ENCODE peak calls at places on chromosomes 4 and X, in nine cellular contexts. H is foreskin fibroblast, V is gastrocnemius medialis, F is PC-3, C is fibroblast of pulmonary artery, G is suprapubic skin, B is cardiac fibroblast, I is dorsolateral prefrontal cortex, Y is pancreas. W is an unnamed sample.

GRCh38 chr4:22625301-22625700 is 67.4 kb upstream of the GBA3 start:
- DNase-seq in H (peak; percentile 7), V (no peak), F (peak; percentile 5), C (no peak), G (no peak), B (no peak), I (no peak), Y (no peak), W (no peak)

GRCh38 chrX:120759685-120760084 is 116.0 kb downstream of the CT47B1 start:
- DNase-seq in H (no peak), V (no peak), F (no peak), C (no peak), G (no peak), B (no peak), I (no peak), Y (no peak), W (no peak)

GRCh38 chr4:153408932-153409331 is 57.2 kb upstream of the TMEM131L start:
- DNase-seq in H (no peak), V (no peak), F (peak; percentile 30), C (no peak), G (no peak), B (no peak), I (no peak), Y (no peak), W (no peak)

GRCh38 chr4:7422098-7422897 is 12.4 kb downstream of the PSAPL1 start:
- DNase-seq in H (no peak), V (no peak), F (no peak), C (no peak), G (peak; percentile 75), B (no peak), I (peak; percentile 22), Y (peak; percentile 47), W (no peak)

GRCh38 chr4:10030946-10031662 is 9.8 kb upstream of the SLC2A9 start:
- DNase-seq in H (no peak), V (no peak), F (no peak), C (no peak), G (no peak), B (no peak), I (no peak), Y (no peak), W (no peak)

GRCh38 chr4:155703486-155704227 is 37.0 kb downstream of the GUCY1A1 start:
- DNase-seq in H (peak; percentile 52), V (no peak), F (peak; percentile 48), C (no peak), G (no peak), B (no peak), I (no peak), Y (no peak), W (peak; percentile 61)

GRCh38 chr4:128811571-128812359 is 2.3 kb downstream of the JADE1 start:
- DNase-seq in H (peak; percentile 96), V (peak; percentile 92), F (peak; percentile 82), C (peak; percentile 90), G (peak; percentile 95), B (peak; percentile 94), I (peak; percentile 79), Y (peak; percentile 90), W (peak; percentile 97)

GRCh38 chr4:124890522-124890921 is 178.0 kb upstream of the ANKRD50 start:
- DNase-seq in H (peak; percentile 33), V (no peak), F (peak; percentile 73), C (peak; percentile 43), G (no peak), B (peak; percentile 28), I (no peak), Y (no peak), W (no peak)

GRCh38 chr4:155832664-155833063 is 33.4 kb downstream of the ASIC5 start:
- DNase-seq in H (no peak), V (no peak), F (no peak), C (no peak), G (no peak), B (no peak), I (no peak), Y (no peak), W (no peak)

GRCh38 chr4:127012549-127012948 is 620.2 kb upstream of the INTU start:
- DNase-seq in H (peak; percentile 68), V (no peak), F (peak; percentile 45), C (peak; percentile 9), G (no peak), B (peak; percentile 3), I (no peak), Y (no peak), W (no peak)

GRCh38 chrX:102067966-102068723 is 57.3 kb upstream of the TCEAL2 start:
- DNase-seq in H (peak; percentile 18), V (no peak), F (peak; percentile 48), C (peak; percentile 22), G (no peak), B (peak; percentile 13), I (no peak), Y (no peak), W (peak; percentile 20)

GRCh38 chr4:121375262-121375661 is 5.6 kb downstream of the QRFPR start:
- DNase-seq in H (peak; percentile 61), V (no peak), F (peak; percentile 31), C (peak; percentile 76), G (no peak), B (peak; percentile 50), I (no peak), Y (no peak), W (no peak)

GRCh38 chrX:131626681-131627296 is 82.9 kb downstream of the OR13H1 start:
- DNase-seq in H (peak; percentile 23), V (no peak), F (peak; percentile 32), C (peak; percentile 10), G (no peak), B (peak; percentile 0), I (no peak), Y (no peak), W (no peak)

GRCh38 chr4:108045687-108046024 is 56.0 kb downstream of the HADH start:
- DNase-seq in H (peak; percentile 78), V (no peak), F (peak; percentile 51), C (peak; percentile 19), G (no peak), B (peak; percentile 37), I (no peak), Y (no peak), W (no peak)

GRCh38 chrX:135625995-135626394 is 87.4 kb upstream of the CT45A1 start:
- DNase-seq in H (peak; percentile 0), V (no peak), F (peak; percentile 39), C (peak; percentile 1), G (no peak), B (peak; percentile 24), I (no peak), Y (no peak), W (peak; percentile 2)

GRCh38 chrX:42384956-42385355 is 393.0 kb downstream of the PPP1R2C start:
- DNase-seq in H (no peak), V (no peak), F (peak; percentile 34), C (no peak), G (no peak), B (no peak), I (no peak), Y (no peak), W (no peak)

GRCh38 chrX:30504309-30504708 is 73.3 kb downstream of the TASL start:
- DNase-seq in H (peak; percentile 49), V (no peak), F (peak; percentile 64), C (peak; percentile 60), G (no peak), B (peak; percentile 50), I (no peak), Y (no peak), W (peak; percentile 41)
- TF ChIP-seq CTCF in H (no peak), V (peak; percentile 42), F (peak; percentile 71), C (peak; percentile 41), G (no peak), B (no peak), I (peak; percentile 65), Y (peak; percentile 45), W (peak; percentile 21)

GRCh38 chrX:69138512-69138911 is 26.7 kb downstream of the PJA1 start:
- DNase-seq in H (no peak), V (no peak), F (no peak), C (peak; percentile 21), G (no peak), B (peak; percentile 14), I (no peak), Y (peak; percentile 21), W (no peak)

GRCh38 chrX:69137911-69138310 is 27.3 kb downstream of the PJA1 start:
- DNase-seq in H (no peak), V (no peak), F (no peak), C (no peak), G (no peak), B (peak; percentile 16), I (no peak), Y (peak; percentile 23), W (no peak)

GRCh38 chrX:69137371-69137881 is 27.8 kb downstream of the PJA1 start:
- DNase-seq in H (peak; percentile 71), V (no peak), F (no peak), C (peak; percentile 83), G (no peak), B (peak; percentile 82), I (no peak), Y (peak; percentile 34), W (no peak)

GRCh38 chrX:69139516-69139915 is 25.7 kb downstream of the PJA1 start:
- DNase-seq in H (no peak), V (no peak), F (no peak), C (no peak), G (no peak), B (no peak), I (no peak), Y (peak; percentile 43), W (no peak)

GRCh38 chrX:69136546-69137331 is 28.5 kb downstream of the PJA1 start:
- DNase-seq in H (peak; percentile 22), V (no peak), F (no peak), C (peak; percentile 4), G (no peak), B (peak; percentile 27), I (no peak), Y (peak; percentile 59), W (no peak)
- H3K4me3 ChIP-seq in H (no peak overlapping the region), V (peak overlapping the region; percentile 38), F (no peak overlapping the region), C (no peak overlapping the region), G (peak overlapping the region; percentile 30), B (no peak overlapping the region), I (peak overlapping the region; percentile 35), Y (no peak overlapping the region), W (no peak overlapping the region)

DNA sequence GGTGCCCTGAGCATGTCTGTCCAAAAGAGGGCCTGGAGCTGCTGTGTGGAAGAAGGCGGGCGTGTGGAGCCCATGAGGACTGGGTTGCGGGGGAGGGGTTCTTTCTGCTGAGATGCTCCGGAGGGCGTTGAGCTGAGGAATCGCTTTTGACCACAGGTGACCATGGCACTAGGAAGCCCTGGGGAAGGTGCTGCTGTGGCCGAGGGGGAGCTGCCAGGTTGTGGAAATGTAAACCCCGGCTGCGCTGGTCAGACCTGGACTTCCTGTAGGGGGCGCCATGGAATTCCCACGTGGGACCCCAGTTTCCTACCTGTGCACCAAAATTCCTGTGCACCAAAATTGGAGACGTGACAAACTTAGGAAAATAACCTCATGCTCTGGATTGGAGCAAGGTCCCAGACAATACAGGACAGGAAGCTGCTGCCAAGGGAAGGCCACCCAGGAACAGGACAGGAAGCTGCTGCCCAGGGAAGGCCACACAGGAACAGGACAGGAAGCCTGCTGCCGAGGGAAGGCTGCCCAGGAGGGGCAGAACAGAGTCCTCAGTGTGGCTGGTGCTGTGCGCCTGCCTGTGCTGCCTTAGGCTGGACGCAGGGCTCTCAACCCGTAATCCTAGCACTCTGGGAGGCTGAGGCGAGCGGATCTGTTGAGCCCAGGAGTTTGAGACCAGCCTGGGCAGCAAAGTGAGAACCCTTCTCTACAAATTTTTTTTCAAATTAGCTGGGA is 28.4 kb upstream of the UVSSA start:
- DNase-seq in H (no peak), V (no peak), F (no peak), C (no peak), G (no peak), B (no peak), I (no peak), Y (no peak), W (no peak)
- TF ChIP-seq CTCF in H (peak; percentile 16), V (peak; percentile 33), F (peak; percentile 56), C (peak; percentile 31), G (peak; percentile 11), B (peak; percentile 40), I (no peak), Y (no peak), W (peak; percentile 20)

GRCh38 chrX:6226053-6226645 is 2.5 kb downstream of the NLGN4X start:
- DNase-seq in H (peak; percentile 23), V (no peak), F (no peak), C (no peak), G (no peak), B (no peak), I (no peak), Y (peak; percentile 56), W (no peak)
- H3K4me3 ChIP-seq in H (peak overlapping the region; percentile 41), V (peak overlapping the region; percentile 13), F (peak overlapping the region; percentile 55), C (no peak overlapping the region), G (peak overlapping the region; percentile 39), B (peak overlapping the region; percentile 13), I (peak overlapping the region; percentile 70), Y (peak overlapping the region; percentile 26), W (peak overlapping the region; percentile 20)